ENCODE peak calls at places on chromosomes 3 and 15, in seven cellular contexts. T is psoas muscle; U is stimulated activated CD8-positive, alpha-beta memory T cell treated with anti-CD3 and anti-CD28 coated beads, Interleukin-4, amount 100 ng/mL, for 1 hour; I is hypothalamus; L is HS-27A; S is cardiac fibroblast; X is COR-L47. E is an unnamed sample.

GRCh38 chr3:81761904-81762565 is 590 bp upstream of the GBE1 start:
- DNase-seq in T (no peak), I (no peak), L (no peak), S (no peak), U (no peak), X (no peak), E (no peak)

GRCh38 chr3:193915099-193915498 is 220.8 kb upstream of the HES1 start:
- DNase-seq in T (no peak), I (no peak), S (no peak), X (no peak), L (no peak), U (no peak), E (no peak)

GRCh38 chr15:38868326-38869114 is 303.9 kb upstream of the RASGRP1 start:
- DNase-seq in T (peak; percentile 71), U (no peak), L (peak; percentile 81), X (no peak), I (no peak), S (peak; percentile 97), E (peak; percentile 76)

GRCh38 chr3:4900298-4900697 is 78.9 kb upstream of the BHLHE40 start:
- DNase-seq in L (no peak), I (no peak), T (no peak), U (no peak), S (no peak), X (no peak), E (no peak)

GRCh38 chr3:57557088-57557537 is 1.0 kb downstream of the PDE12 start:
- DNase-seq in I (no peak), U (peak; percentile 2), S (peak; percentile 60), T (no peak), X (no peak), L (no peak), E (peak; percentile 16)

GRCh38 chr15:98946301-98947255 is 61.0 kb downstream of the PGPEP1L start:
- DNase-seq in T (peak; percentile 85), I (peak; percentile 61), X (no peak), S (no peak), L (no peak), U (no peak), E (peak; percentile 87)

GRCh38 chr15:42136513-42136912 is 19.9 kb downstream of the PLA2G4F start:
- DNase-seq in L (no peak), T (no peak), S (no peak), U (no peak), X (no peak), I (no peak), E (no peak)

GRCh38 chr15:58369261-58369699 is 62.5 kb upstream of the LIPC start:
- DNase-seq in U (no peak), X (no peak), I (no peak), T (no peak), L (peak; percentile 84), S (peak; percentile 41), E (no peak)

GRCh38 chr3:10957976-10958749 is 34.4 kb upstream of the SLC6A1 start:
- DNase-seq in U (no peak), S (no peak), I (peak; percentile 14), L (no peak), T (peak; percentile 83), X (peak; percentile 73), E (peak; percentile 90)

GRCh38 chr3:106826861-106827311 is 550.4 kb upstream of the CCDC54 start:
- DNase-seq in U (no peak), I (no peak), L (no peak), X (no peak), S (peak; percentile 48), T (no peak), E (no peak)

GRCh38 chr15:43776101-43776717 is 557 bp downstream of the ELL3 start:
- DNase-seq in S (no peak), L (no peak), I (no peak), U (no peak), X (no peak), T (no peak), E (no peak)

GRCh38 chr3:166734734-166735133 is 645.4 kb downstream of the ZBBX start:
- DNase-seq in I (no peak), S (no peak), T (no peak), L (no peak), X (no peak), U (no peak), E (no peak)

GRCh38 chr15:31740203-31740602 is 290.1 kb upstream of the CHRNA7 start:
- DNase-seq in X (no peak), I (no peak), S (peak; percentile 60), T (no peak), U (no peak), L (no peak), E (no peak)

GRCh38 chr3:180804871-180805430 is 107.5 kb upstream of the FXR1 start:
- DNase-seq in S (peak; percentile 74), T (no peak), I (no peak), L (no peak), U (no peak), X (peak; percentile 84), E (peak; percentile 26)

GRCh38 chr3:8455451-8456117 is 46.0 kb upstream of the LMCD1 start:
- DNase-seq in U (no peak), L (no peak), T (no peak), S (no peak), X (no peak), I (no peak), E (no peak)

GRCh38 chr3:189165092-189165491 is 6.7 kb upstream of the TPRG1 start:
- DNase-seq in L (no peak), I (no peak), U (no peak), X (no peak), T (no peak), S (no peak), E (no peak)

GRCh38 chr3:142916611-142917010 is 27.7 kb upstream of the PCOLCE2 start:
- DNase-seq in U (no peak), S (peak; percentile 50), X (no peak), L (no peak), T (no peak), I (no peak), E (no peak)

GRCh38 chr3:62415312-62415791 is 42.0 kb upstream of the FEZF2 start:
- DNase-seq in L (no peak), U (no peak), T (no peak), I (no peak), X (peak; percentile 24), S (no peak), E (no peak)

GRCh38 chr15:90558182-90558581 is 28.5 kb downstream of the CRTC3 start:
- DNase-seq in L (no peak), T (no peak), X (no peak), I (no peak), S (no peak), U (no peak), E (no peak)

GRCh38 chr3:179673522-179673921 is 20.7 kb downstream of the USP13 start:
- DNase-seq in T (no peak), X (no peak), S (no peak), U (no peak), I (no peak), L (no peak), E (no peak)

GRCh38 chr3:106255870-106256248 is 387.0 kb upstream of the CBLB start:
- DNase-seq in I (no peak), L (no peak), X (no peak), S (no peak), T (no peak), U (no peak), E (no peak)

GRCh38 chr15:70195808-70196304 is 98.1 kb upstream of the TLE3 start:
- DNase-seq in L (peak; percentile 30), I (peak; percentile 75), U (no peak), X (no peak), S (peak; percentile 81), T (peak; percentile 95), E (peak; percentile 86)

GRCh38 chr3:129485681-129486056 is 42.8 kb upstream of the RHO start:
- DNase-seq in T (peak; percentile 88), X (no peak), U (no peak), I (peak; percentile 65), S (peak; percentile 99), L (no peak), E (peak; percentile 82)

GRCh38 chr3:197417451-197417850 is 119.0 kb upstream of the DLG1 start:
- DNase-seq in T (no peak), S (peak; percentile 55), I (no peak), U (no peak), L (no peak), X (no peak), E (no peak)